ENCODE peak calls at places on chromosomes 2 and 18, in six cellular contexts. P, B, O, X, J and A are unnamed samples.

GRCh38 chr2:29531626-29532025 is 389.8 kb downstream of the ALK start:
- DNase-seq in B (no peak), J (no peak), P (no peak), X (no peak), O (no peak), A (no peak)

GRCh38 chr2:225998653-225999052 is 599.1 kb downstream of the NYAP2 start:
- DNase-seq in O (no peak), B (no peak), X (no peak), P (no peak), J (peak; percentile 43), A (no peak)

GRCh38 chr2:85156141-85156540 is 22.9 kb downstream of the TCF7L1 start:
- DNase-seq in J (peak; percentile 79), O (no peak), X (no peak), B (no peak), P (peak; percentile 8), A (no peak)

GRCh38 chr2:157722580-157723234 is 94.0 kb upstream of the ACVR1C start:
- DNase-seq in J (peak; percentile 13), X (peak; percentile 23), B (no peak), P (no peak), O (no peak), A (no peak)

GRCh38 chr2:172305066-172305465 is 122.3 kb upstream of the ITGA6 start:
- DNase-seq in J (no peak), P (no peak), B (no peak), X (no peak), O (no peak), A (no peak)

GRCh38 chr18:78521136-78521535 is 458.5 kb upstream of the SALL3 start:
- DNase-seq in B (no peak), X (no peak), P (no peak), J (no peak), O (no peak), A (no peak)

GRCh38 chr2:172096661-172097547 is 5.8 kb downstream of the DLX2 start:
- DNase-seq in B (no peak), P (peak; percentile 51), J (peak; percentile 39), O (no peak), X (peak; percentile 89), A (no peak)

GRCh38 chr18:43274526-43274925 is 2.8 kb downstream of the SYT4 start:
- DNase-seq in J (no peak), O (no peak), P (no peak), B (no peak), X (no peak), A (no peak)

GRCh38 chr2:119283873-119284331 is 60.3 kb downstream of the STEAP3 start:
- DNase-seq in P (no peak), J (peak; percentile 89), B (peak; percentile 41), X (no peak), O (peak; percentile 50), A (no peak)

GRCh38 chr18:63820694-63821093 is 45.5 kb downstream of the SERPINB7 start:
- DNase-seq in P (no peak), J (peak; percentile 3), B (no peak), X (no peak), O (no peak), A (no peak)

GRCh38 chr2:167294775-167295140 is 406.5 kb downstream of the XIRP2 start:
- DNase-seq in B (no peak), P (no peak), X (no peak), J (no peak), O (no peak), A (no peak)

GRCh38 chr18:69400253-69400975 is at the start of gene DOK6:
- DNase-seq in J (peak; percentile 81), P (no peak), X (peak; percentile 93), B (peak; percentile 15), O (no peak), A (peak; percentile 80)

GRCh38 chr2:148534416-148535205 is 109.9 kb upstream of the EPC2 start:
- DNase-seq in B (no peak), X (no peak), J (no peak), O (no peak), P (no peak), A (peak; percentile 71)

GRCh38 chr2:178455947-178456346 is 4.8 kb downstream of the PJVK start:
- DNase-seq in P (no peak), B (no peak), X (no peak), J (peak; percentile 79), O (no peak), A (no peak)

GRCh38 chr18:21453512-21453862 is 147.0 kb downstream of the ESCO1 start:
- DNase-seq in J (peak; percentile 25), O (no peak), P (no peak), B (no peak), X (no peak), A (no peak)

GRCh38 chr18:61535401-61535800 is 202.2 kb downstream of the CDH20 start:
- DNase-seq in X (no peak), P (no peak), O (no peak), J (no peak), B (no peak), A (no peak)

GRCh38 chr2:199868431-199869226 is 17.6 kb upstream of the FTCDNL1 start:
- DNase-seq in P (no peak), X (no peak), O (no peak), J (no peak), B (no peak), A (no peak)

GRCh38 chr2:68806511-68807109 is 64.6 kb downstream of the BMP10 start:
- DNase-seq in X (no peak), J (peak; percentile 80), P (no peak), O (no peak), B (no peak), A (no peak)

GRCh38 chr2:229686122-229686919 is 28.0 kb downstream of the DNER start:
- DNase-seq in O (no peak), J (no peak), P (no peak), B (no peak), X (no peak), A (no peak)

GRCh38 chr2:213156682-213157081 is 5.3 kb upstream of the IKZF2 start:
- DNase-seq in O (no peak), B (no peak), P (no peak), X (no peak), J (no peak), A (no peak)

GRCh38 chr2:128736046-128736688 is 417.5 kb upstream of the HS6ST1 start:
- DNase-seq in O (no peak), X (peak; percentile 32), B (no peak), J (no peak), P (no peak), A (no peak)
- H3K4me3 ChIP-seq in O (no peak overlapping the region), X (no peak overlapping the region), B (peak overlapping the region; percentile 39), J (no peak overlapping the region), P (peak overlapping the region; percentile 43), A (no peak overlapping the region)

DNA sequence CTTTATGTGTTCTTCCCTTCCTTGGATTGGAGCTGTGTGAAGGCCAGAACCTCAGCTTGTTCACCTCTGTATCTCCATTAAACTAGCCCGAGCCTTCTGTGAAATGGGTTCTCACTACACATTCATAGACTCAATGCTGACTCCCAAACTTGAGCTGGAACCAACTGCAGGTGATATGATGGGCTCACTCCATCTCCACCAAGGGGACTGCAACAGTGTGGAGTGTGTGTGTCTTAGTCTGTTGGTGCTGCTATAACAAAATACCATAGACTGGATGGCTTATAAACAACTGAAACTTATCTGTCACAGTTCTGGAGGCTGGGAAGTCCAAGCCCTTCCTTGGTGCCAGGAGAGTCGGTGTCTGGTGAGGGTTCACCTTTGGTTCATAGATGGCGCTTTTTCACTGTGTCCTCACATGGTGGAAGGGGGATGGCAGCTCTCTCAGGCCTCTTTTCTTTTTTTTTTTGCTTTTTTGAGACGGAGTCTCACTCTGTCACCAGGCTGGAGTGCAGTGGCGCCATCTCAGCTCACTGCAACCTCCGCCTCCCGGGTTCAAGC is 94.2 kb upstream of the MAP4K3 start:
- DNase-seq in O (no peak), B (no peak), J (no peak), X (no peak), P (no peak), A (no peak)
- H3K27ac ChIP-seq in O (no peak overlapping the region), B (no peak overlapping the region), J (no peak overlapping the region), X (peak overlapping the region; percentile 70), P (no peak overlapping the region), A (no peak overlapping the region)

GRCh38 chr2:44801676-44802408 is 139.7 kb upstream of the SIX3 start:
- DNase-seq in J (no peak), P (no peak), O (no peak), X (no peak), B (no peak), A (no peak)

GRCh38 chr2:44804406-44805235 is 136.9 kb upstream of the SIX3 start:
- DNase-seq in J (no peak), X (no peak), B (no peak), P (no peak), O (no peak), A (no peak)

GRCh38 chr2:44801289-44801675 is 140.2 kb upstream of the SIX3 start:
- DNase-seq in J (no peak), B (no peak), X (no peak), P (no peak), O (no peak), A (no peak)

GRCh38 chr2:44802409-44803099 is 138.9 kb upstream of the SIX3 start:
- DNase-seq in X (peak; percentile 25), J (no peak), B (no peak), O (no peak), P (no peak), A (no peak)

GRCh38 chr2:44803100-44803424 is 138.4 kb upstream of the SIX3 start:
- DNase-seq in X (no peak), J (no peak), O (no peak), B (no peak), P (no peak), A (no peak)
- H3K4me3 ChIP-seq in X (no peak overlapping the region), J (no peak overlapping the region), O (no peak overlapping the region), B (no peak overlapping the region), P (no peak overlapping the region), A (no peak overlapping the region)

DNA sequence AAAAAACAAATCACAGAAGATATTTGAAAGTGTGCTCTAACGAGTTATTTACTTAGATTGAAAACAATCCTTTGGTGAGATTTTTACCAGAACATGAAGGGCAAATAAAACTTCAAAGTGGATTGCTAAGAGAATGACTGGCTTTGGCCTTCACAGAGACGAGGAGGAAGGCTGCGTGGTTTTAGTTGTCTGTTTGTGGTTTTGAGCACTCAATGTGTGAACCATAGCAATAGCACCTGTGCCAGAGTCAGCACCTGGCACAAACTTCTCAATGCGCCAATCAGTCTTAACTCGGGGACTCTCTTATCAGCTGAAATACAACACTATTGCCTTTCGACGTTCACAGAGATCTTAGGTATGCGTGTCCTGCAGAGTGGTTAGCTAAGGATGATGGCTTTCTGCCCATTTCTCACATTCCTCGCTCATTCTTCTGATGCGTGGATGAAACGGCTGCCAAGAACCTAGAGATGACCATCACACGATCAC is 70.0 kb downstream of the MBP start:
- DNase-seq in X (no peak), B (no peak), J (peak; percentile 97), O (no peak), P (no peak), A (no peak)
- H3K27ac ChIP-seq in X (no peak overlapping the region), B (peak overlapping the region; percentile 58), J (peak overlapping the region; percentile 96), O (peak overlapping the region; percentile 96), P (peak overlapping the region; percentile 69), A (no peak overlapping the region)